ENCODE peak calls at places on chromosomes 4 and X, in five cellular contexts. O, D, B, Y and J are unnamed samples.

GRCh38 chr4:3420956-3421355 is 20.8 kb upstream of the HGFAC start:
- DNase-seq in O (no peak), Y (no peak), B (no peak), D (no peak), J (no peak)

GRCh38 chr4:147060171-147060931 is 114.7 kb upstream of the TTC29 start:
- DNase-seq in Y (no peak), O (no peak), B (no peak), D (no peak), J (no peak)

GRCh38 chr4:15690020-15690809 is 8.6 kb downstream of the FAM200B start:
- DNase-seq in O (no peak), D (peak), Y (no peak), B (no peak), J (no peak)

GRCh38 chrX:69615323-69615722 is 590 bp upstream of the EDA start:
- DNase-seq in D (no peak), Y (peak), O (no peak), B (no peak), J (no peak)

GRCh38 chr4:52641853-52642563 is 17.1 kb downstream of the USP46 start:
- DNase-seq in B (peak), O (no peak), Y (no peak), D (no peak), J (no peak)

GRCh38 chr4:168647976-168648375 is 151.1 kb downstream of the PALLD start:
- DNase-seq in D (no peak), B (no peak), Y (no peak), O (no peak), J (no peak)

GRCh38 chr4:142549726-142550463 is 296.2 kb downstream of the INPP4B start:
- DNase-seq in O (no peak), Y (no peak), D (no peak), B (no peak), J (no peak)

GRCh38 chr4:89538171-89538570 is 230.6 kb upstream of the GPRIN3 start:
- DNase-seq in D (no peak), O (no peak), Y (no peak), B (no peak), J (no peak)

GRCh38 chr4:36024901-36025610 is 219.3 kb downstream of the ARAP2 start:
- DNase-seq in B (no peak), O (no peak), D (no peak), Y (no peak), J (no peak)

GRCh38 chr4:92236907-92237306 is 66.9 kb upstream of the GRID2 start:
- DNase-seq in D (no peak), Y (no peak), B (no peak), O (no peak), J (no peak)

GRCh38 chr4:151792525-151792924 is 31.7 kb upstream of the GATB start:
- DNase-seq in Y (no peak), O (no peak), D (no peak), B (no peak), J (no peak)

GRCh38 chr4:97142893-97143292 is 1000.4 kb downstream of the STPG2 start:
- DNase-seq in B (no peak), D (no peak), O (peak), Y (no peak), J (no peak)

GRCh38 chr4:173189117-173189693 is 20.6 kb downstream of the GALNT7 start:
- DNase-seq in B (no peak), O (no peak), D (no peak), Y (no peak), J (no peak)

GRCh38 chr4:85939595-85939994 is 420.3 kb downstream of the MAPK10 start:
- DNase-seq in Y (no peak), D (no peak), B (no peak), O (no peak), J (no peak)

GRCh38 chr4:122309988-122310626 is 68.7 kb upstream of the ADAD1 start:
- DNase-seq in Y (no peak), O (no peak), D (peak), B (no peak), J (peak)

GRCh38 chr4:142846729-142847606 is 867 bp upstream of the INPP4B start:
- DNase-seq in O (peak), D (peak), Y (peak), B (no peak), J (no peak)

GRCh38 chr4:82721819-82722423 is 76.7 kb downstream of the SCD5 start:
- DNase-seq in Y (peak), B (no peak), D (peak), O (no peak), J (no peak)

GRCh38 chrX:15465896-15466651 is 27.1 kb downstream of the PIR start:
- DNase-seq in O (no peak), Y (no peak), D (no peak), B (no peak), J (no peak)

GRCh38 chrX:15856580-15856979 is 2.0 kb upstream of the AP1S2 start:
- DNase-seq in D (no peak), Y (no peak), O (no peak), B (no peak), J (no peak)

GRCh38 chr4:79820427-79820826 is 252.6 kb downstream of the ANTXR2 start:
- DNase-seq in D (no peak), B (no peak), O (peak), Y (no peak), J (no peak)

GRCh38 chrX:49272426-49272825 is 2.8 kb downstream of the PPP1R3F start:
- DNase-seq in Y (no peak), B (no peak), O (no peak), D (no peak), J (no peak)

GRCh38 chrX:109537324-109537665 is 651 bp downstream of the NXT2 start:
- DNase-seq in Y (no peak), O (peak), D (peak), B (no peak), J (peak)

GRCh38 chr4:40630335-40631021 is 814 bp upstream of the RBM47 start:
- DNase-seq in Y (peak), D (no peak), B (peak), O (peak), J (no peak)

GRCh38 chrX:101617211-101618191 is at the start of gene ARMCX6:
- DNase-seq in O (peak), B (no peak), Y (peak), D (peak), J (peak)

DNA sequence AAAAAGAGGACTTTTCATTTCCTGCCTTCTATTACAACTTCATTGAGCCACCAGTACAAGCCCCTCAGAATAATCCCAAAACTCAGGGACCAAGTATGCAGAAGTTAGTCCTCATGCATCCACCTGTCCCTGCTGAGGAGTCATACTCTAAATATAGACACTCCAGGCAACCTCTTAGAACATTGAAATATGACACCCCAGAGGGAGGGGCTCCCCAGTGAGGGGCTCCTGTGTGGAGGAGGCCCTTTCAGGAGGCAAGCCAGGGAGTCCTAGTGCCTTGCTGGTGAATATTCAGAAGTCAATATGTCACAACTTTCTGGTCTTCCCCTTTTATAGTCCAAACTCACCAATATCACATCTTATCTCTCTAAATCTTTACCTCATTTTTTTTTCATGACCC is 1.5 kb upstream of the ARMCX6 start:
- DNase-seq in B (no peak), D (peak), O (peak), Y (no peak), J (no peak)
- TF ChIP-seq FOXM1 in B (no peak), D (no peak), O (peak), Y (no peak), J (no peak)

DNA sequence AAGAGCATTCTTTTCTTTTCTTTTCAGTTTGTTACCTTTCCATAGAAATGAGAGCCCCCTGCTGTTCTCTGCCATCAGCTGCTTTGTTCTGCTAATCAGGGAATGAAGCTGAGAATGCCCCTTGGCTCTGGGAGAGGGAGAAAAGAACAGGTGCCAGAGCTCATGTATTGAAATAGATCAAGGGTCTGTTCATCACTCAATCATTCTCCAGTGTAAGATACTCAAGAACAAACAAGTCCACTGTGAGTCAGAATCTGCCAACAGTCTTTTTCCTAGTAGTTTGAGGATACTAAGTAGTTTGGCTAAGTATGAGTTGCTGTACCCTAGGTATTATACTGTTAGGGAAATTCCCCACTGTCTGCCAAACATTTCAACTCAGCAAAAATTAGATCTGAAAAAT is 144.3 kb downstream of the RTL3 start:
- DNase-seq in O (no peak), B (no peak), D (no peak), Y (no peak), J (no peak)
- TF ChIP-seq FOXM1 in O (no peak), B (no peak), D (no peak), Y (no peak), J (no peak)

DNA sequence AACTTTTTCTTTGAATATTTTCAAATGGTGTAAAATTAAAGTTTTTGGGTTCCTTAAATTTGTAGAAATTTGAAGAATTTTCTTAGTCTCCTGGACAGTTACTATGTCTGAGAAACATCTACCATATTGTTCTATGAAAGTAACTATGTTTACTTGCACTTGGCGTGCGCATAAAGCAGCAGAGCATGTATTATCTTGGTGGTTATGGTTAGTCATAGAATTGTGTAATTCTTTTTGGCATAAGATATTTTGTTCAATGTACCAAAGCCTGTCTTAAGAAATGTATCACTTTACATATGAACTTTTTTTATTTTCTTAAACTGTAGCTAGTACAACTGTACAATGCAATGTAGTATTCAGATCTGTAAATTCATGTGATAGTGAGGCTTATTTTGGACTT is 49.2 kb downstream of the CDS1 start:
- DNase-seq in B (no peak), O (no peak), Y (no peak), D (no peak), J (no peak)
- TF ChIP-seq FOXM1 in B (no peak), O (no peak), Y (no peak), D (no peak), J (no peak)

GRCh38 chrX:43627669-43628068 is 28.4 kb upstream of the MAOA start:
- DNase-seq in O (no peak), D (no peak), B (no peak), Y (no peak), J (no peak)

GRCh38 chrX:43631841-43632240 is 24.3 kb upstream of the MAOA start:
- DNase-seq in Y (no peak), B (no peak), O (no peak), D (no peak), J (no peak)

GRCh38 chrX:43629229-43629628 is 26.9 kb upstream of the MAOA start:
- DNase-seq in D (peak), O (no peak), B (no peak), Y (no peak), J (no peak)

GRCh38 chrX:43633757-43634156 is 22.3 kb upstream of the MAOA start:
- DNase-seq in Y (no peak), B (no peak), O (no peak), D (no peak), J (no peak)

GRCh38 chrX:43633081-43633480 is 23.0 kb upstream of the MAOA start:
- DNase-seq in Y (peak), O (no peak), B (no peak), D (no peak), J (no peak)
- TF ChIP-seq FOXM1 in Y (no peak), O (no peak), B (no peak), D (no peak), J (no peak)